ENCODE peak calls at places on chromosomes 3 and 15, in six cellular contexts. L is endodermal cell; J is H9; A is AG04450; W is CD4-positive, alpha-beta T cell; H is A549. T is an unnamed sample.

GRCh38 chr3:37808656-37809055 is 53.0 kb upstream of the CTDSPL start:
- DNase-seq in L (no peak), J (no peak), A (no peak), W (no peak), H (no peak), T (no peak)

GRCh38 chr3:132563409-132564074 is 33.5 kb upstream of the ACKR4 start:
- DNase-seq in L (no peak), J (no peak), A (no peak), W (no peak), H (no peak), T (no peak)

GRCh38 chr3:42731476-42732195 is 29.0 kb upstream of the HHATL start:
- DNase-seq in L (no peak), J (peak), A (no peak), W (no peak), H (no peak), T (no peak)

GRCh38 chr3:188531210-188531609 is 377.3 kb downstream of the LPP start:
- DNase-seq in L (no peak), J (no peak), A (no peak), W (no peak), H (no peak), T (peak)

GRCh38 chr3:7371693-7372572 is 511.0 kb downstream of the GRM7 start:
- DNase-seq in L (no peak), J (no peak), A (no peak), W (no peak), H (no peak), T (no peak)

GRCh38 chr3:153180860-153181372 is 18.9 kb downstream of the RAP2B start:
- DNase-seq in L (no peak), J (no peak), A (no peak), W (no peak), H (no peak), T (no peak)

GRCh38 chr3:132972333-132972732 is 65.9 kb upstream of the TMEM108 start:
- DNase-seq in L (no peak), J (no peak), A (no peak), W (no peak), H (no peak), T (no peak)

GRCh38 chr3:24646790-24647189 is 152.1 kb upstream of the THRB start:
- DNase-seq in L (no peak), J (no peak), A (no peak), W (no peak), H (no peak), T (no peak)

GRCh38 chr3:49671291-49672288 is 2.6 kb upstream of the APEH start:
- DNase-seq in L (peak), J (peak), A (peak), W (peak), H (peak), T (peak)

GRCh38 chr3:49675912-49676311 is 1.8 kb downstream of the APEH start:
- DNase-seq in L (no peak), J (no peak), A (no peak), W (no peak), H (no peak), T (no peak)

GRCh38 chr3:49673715-49674490 is at the start of gene APEH:
- DNase-seq in L (peak), J (peak), A (peak), W (peak), H (peak), T (peak)

GRCh38 chr3:49673131-49673714 is 928 bp upstream of the APEH start:
- DNase-seq in L (no peak), J (no peak), A (no peak), W (no peak), H (peak), T (peak)

DNA sequence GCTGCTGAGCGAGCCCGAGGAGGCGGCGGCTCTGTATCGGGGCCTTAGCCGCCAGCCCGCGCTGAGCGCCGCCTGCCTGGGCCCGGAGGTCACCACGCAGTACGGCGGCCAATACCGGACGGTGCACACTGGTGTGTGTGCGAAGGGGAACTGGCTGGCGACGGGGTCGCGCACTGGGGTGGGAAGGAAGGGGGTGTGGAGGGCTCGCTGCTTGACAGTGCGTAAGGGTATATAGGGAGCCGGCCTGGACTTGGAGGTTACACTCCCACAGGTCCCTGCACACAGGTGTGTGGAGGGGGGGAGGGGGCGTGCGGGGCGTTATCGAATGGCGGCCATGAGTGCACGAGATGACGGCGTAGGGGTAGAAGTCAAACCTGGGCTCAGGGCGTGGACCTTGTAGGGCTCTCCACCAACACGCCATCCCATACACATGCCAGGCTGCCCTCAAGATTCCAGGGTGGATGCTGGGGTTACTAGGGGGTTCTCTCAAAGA is 386 bp downstream of the APEH start:
- DNase-seq in L (no peak), J (no peak), A (no peak), W (no peak), H (no peak), T (no peak)
- H3K27ac ChIP-seq in L (no peak), J (no peak), A (no peak), W (peak), H (peak), T (no peak)

DNA sequence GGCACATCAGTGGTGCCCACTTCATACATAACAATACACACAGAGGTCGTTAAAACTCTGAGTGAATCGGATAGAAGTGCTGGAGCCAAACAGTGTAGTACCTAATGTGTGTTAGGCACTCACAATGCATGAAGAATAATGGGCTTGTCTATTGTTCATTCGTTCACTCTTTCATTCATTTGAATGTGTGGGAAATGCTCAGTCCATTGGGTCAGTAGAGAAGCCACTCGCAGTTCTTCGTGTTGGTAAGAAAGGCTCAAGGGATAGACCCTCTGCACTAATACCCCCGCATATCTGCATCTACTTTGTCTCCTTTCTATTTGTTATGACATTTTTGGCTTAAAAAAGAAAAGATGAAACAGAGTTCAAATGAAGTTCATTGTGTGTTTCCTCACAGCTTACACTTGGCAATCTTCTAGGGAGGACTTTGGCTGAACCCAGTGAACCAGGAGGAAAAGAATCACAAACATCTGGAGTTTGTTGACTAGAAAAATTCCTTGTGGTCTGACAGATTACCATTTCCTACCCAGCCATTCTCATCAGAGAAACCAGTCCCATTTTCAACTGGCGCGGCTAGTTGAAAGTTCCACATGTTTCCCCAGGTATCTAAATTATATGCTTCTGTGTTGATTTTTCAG is 32.9 kb upstream of the MFSD1 start:
- DNase-seq in L (no peak), J (no peak), A (peak), W (no peak), H (peak), T (no peak)
- H3K27ac ChIP-seq in L (no peak), J (no peak), A (peak), W (no peak), H (peak), T (no peak)

GRCh38 chr15:89997079-89997478 is 4.0 kb upstream of the ZNF710 start:
- DNase-seq in L (no peak), J (no peak), A (no peak), W (no peak), H (no peak), T (no peak)

GRCh38 chr15:89998141-89998661 is 2.9 kb upstream of the ZNF710 start:
- DNase-seq in L (no peak), J (no peak), A (no peak), W (no peak), H (peak), T (no peak)

GRCh38 chr15:90000175-90000923 is 775 bp upstream of the ZNF710 start:
- DNase-seq in L (peak), J (no peak), A (no peak), W (no peak), H (no peak), T (no peak)

GRCh38 chr15:89999676-90000174 is 1.4 kb upstream of the ZNF710 start:
- DNase-seq in L (peak), J (peak), A (no peak), W (no peak), H (no peak), T (peak)

DNA sequence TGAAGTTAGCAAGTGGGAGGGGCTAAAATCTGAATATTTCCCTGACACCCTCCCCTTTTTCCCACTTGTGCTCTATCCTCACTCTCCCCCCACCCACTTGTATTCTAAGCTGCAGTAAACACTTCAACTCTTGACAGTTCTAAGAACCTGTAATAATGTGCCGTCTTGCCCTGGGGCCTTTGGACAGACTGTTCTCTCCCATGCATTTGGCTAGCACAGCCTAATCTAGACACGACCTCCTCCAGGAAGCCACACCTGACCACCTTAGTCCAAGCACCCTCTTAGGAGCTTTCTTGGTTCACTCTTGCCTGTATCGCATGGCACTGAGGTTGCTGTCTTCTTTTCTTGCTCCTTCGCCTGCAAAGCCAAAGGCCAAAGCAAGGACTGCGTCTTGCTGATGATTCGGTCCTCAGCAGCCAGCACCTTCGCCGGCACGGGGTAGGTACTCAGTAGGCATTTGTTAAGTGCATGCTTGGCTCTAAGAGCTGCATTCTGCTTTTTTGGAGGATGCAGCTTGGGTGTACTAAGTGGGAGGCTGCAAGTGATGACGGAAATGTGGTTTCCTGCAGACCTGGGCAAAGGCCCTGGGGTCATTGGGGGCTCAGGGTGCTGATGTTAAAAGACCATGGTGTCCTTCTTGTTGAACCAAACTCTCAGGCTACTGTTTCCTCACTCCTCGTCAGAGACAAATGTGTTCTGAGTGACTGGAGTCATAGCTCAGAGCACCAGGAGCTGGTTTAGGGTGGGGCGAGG is 2.0 kb upstream of the ZNF710 start:
- DNase-seq in L (no peak), J (no peak), A (no peak), W (no peak), H (no peak), T (peak)
- H3K27ac ChIP-seq in L (peak), J (no peak), A (peak), W (peak), H (peak), T (peak)

GRCh38 chr3:73399106-73399505 is 225.6 kb downstream of the PDZRN3 start:
- DNase-seq in L (no peak), J (no peak), A (no peak), W (no peak), H (no peak), T (no peak)

GRCh38 chr3:73404450-73404849 is 220.3 kb downstream of the PDZRN3 start:
- DNase-seq in L (no peak), J (no peak), A (no peak), W (no peak), H (no peak), T (no peak)

GRCh38 chr3:73401058-73401457 is 223.7 kb downstream of the PDZRN3 start:
- DNase-seq in L (no peak), J (no peak), A (no peak), W (no peak), H (no peak), T (no peak)

GRCh38 chr3:73399666-73400253 is 225.0 kb downstream of the PDZRN3 start:
- DNase-seq in L (no peak), J (no peak), A (no peak), W (no peak), H (no peak), T (no peak)

GRCh38 chr3:73401616-73402265 is 223.0 kb downstream of the PDZRN3 start:
- DNase-seq in L (no peak), J (no peak), A (peak), W (no peak), H (no peak), T (no peak)
- H3K27ac ChIP-seq in L (no peak), J (no peak), A (no peak), W (no peak), H (no peak), T (no peak)

GRCh38 chr3:17052348-17052747 is 167.6 kb downstream of the PLCL2 start:
- DNase-seq in L (no peak), J (no peak), A (no peak), W (no peak), H (no peak), T (no peak)

GRCh38 chr3:17055374-17056276 is 170.9 kb downstream of the PLCL2 start:
- DNase-seq in L (no peak), J (no peak), A (no peak), W (no peak), H (no peak), T (no peak)

GRCh38 chr3:17054301-17054700 is 169.5 kb downstream of the PLCL2 start:
- DNase-seq in L (no peak), J (no peak), A (no peak), W (no peak), H (no peak), T (no peak)

GRCh38 chr3:17057316-17057715 is 172.6 kb downstream of the PLCL2 start:
- DNase-seq in L (no peak), J (no peak), A (no peak), W (no peak), H (no peak), T (no peak)

GRCh38 chr3:17054944-17055343 is 170.2 kb downstream of the PLCL2 start:
- DNase-seq in L (no peak), J (no peak), A (no peak), W (no peak), H (no peak), T (no peak)
- H3K27ac ChIP-seq in L (no peak), J (no peak), A (no peak), W (no peak), H (no peak), T (no peak)

DNA sequence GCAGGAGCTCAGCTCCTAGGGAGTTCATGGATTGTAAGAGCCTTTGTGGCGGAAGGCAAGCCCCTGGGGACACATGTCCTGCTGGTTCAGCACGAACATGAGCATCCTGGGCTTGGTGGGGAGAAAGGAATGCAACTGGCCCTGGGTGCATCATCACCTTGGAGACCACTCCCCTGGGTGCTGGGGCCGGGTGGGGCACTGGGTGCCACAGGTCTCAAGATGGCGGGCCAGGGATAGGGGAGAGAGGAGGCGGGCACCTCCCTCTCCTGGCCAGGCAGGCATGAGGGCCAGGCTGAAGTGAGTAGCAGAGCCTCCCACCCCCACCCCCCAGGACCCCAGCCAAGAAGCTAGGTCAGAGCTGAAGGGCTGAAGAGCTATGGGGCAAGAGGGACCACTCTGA is 768 bp downstream of the PCBP4 start:
- DNase-seq in L (no peak), J (no peak), A (no peak), W (no peak), H (no peak), T (no peak)
- H3K27ac ChIP-seq in L (peak), J (no peak), A (no peak), W (no peak), H (peak), T (no peak)

DNA sequence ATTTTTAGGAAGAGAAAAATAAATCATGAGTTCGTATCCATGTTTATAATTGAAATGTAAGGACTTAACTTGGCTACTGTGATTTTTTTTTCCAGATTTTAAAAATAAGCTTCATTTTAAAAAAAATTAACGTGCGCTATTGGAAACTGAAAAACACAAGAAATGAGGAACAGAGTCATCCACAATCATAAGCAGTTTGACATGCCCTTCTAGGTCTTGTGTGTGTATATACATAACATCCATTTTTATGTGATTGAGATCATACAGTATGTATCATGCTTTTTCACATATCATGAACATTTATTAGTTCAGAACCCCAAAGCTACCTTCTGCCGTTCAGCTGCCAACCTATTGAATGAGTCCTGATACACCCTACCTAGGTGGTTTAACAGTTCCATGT is 22.7 kb downstream of the IREB2 start:
- DNase-seq in L (no peak), J (no peak), A (no peak), W (no peak), H (no peak), T (no peak)
- H3K27ac ChIP-seq in L (no peak), J (no peak), A (no peak), W (no peak), H (no peak), T (no peak)

DNA sequence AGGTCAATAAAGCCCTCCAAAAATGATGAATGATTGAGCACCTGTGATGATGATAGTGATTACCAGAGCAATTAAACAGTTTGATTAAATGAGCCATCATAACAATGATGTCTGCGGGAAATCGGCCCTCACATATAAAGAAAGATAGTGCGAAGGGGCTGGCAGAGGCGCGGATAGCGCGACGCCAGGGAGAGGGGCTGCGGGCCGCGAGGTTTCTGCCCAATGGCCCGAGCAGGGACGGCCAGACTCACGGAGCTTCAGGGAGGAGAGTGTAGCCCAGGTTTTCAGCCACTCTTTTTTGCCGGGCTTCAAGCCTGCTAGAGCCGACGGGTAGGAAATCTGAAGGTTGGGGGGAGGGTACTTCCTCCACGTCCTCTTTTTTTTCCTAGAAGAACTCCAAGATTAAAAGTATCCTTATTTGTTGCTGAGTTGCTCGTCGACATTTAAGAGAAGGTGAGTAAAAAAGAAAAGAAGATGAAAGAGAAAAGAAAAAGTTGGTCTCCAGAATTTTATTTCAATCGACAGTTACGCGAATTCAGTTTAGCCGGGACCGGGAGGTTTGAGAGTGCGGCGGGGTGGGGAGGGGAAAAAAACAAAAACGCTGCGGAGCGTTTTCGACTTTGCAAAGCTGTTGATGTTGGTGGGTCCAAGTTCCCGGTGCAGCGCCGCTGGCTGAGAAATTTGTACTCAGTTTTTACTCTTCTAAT is 2.1 kb upstream of the MEIS2 start:
- DNase-seq in L (peak), J (peak), A (no peak), W (no peak), H (peak), T (no peak)
- H3K27ac ChIP-seq in L (peak), J (no peak), A (peak), W (no peak), H (peak), T (no peak)

GRCh38 chr3:44931791-44932190 is 44.2 kb downstream of the ZDHHC3 start:
- DNase-seq in L (no peak), J (no peak), A (no peak), W (no peak), H (no peak), T (no peak)

GRCh38 chr3:44930911-44931310 is 45.1 kb downstream of the ZDHHC3 start:
- DNase-seq in L (no peak), J (no peak), A (no peak), W (no peak), H (no peak), T (no peak)

GRCh38 chr3:44932271-44932670 is 43.7 kb downstream of the ZDHHC3 start:
- DNase-seq in L (no peak), J (no peak), A (no peak), W (no peak), H (no peak), T (no peak)

GRCh38 chr3:44929782-44930181 is 46.2 kb downstream of the ZDHHC3 start:
- DNase-seq in L (no peak), J (no peak), A (no peak), W (no peak), H (no peak), T (no peak)

GRCh38 chr3:44932986-44933944 is 42.7 kb downstream of the ZDHHC3 start:
- DNase-seq in L (no peak), J (no peak), A (no peak), W (no peak), H (no peak), T (no peak)
- H3K27ac ChIP-seq in L (peak), J (no peak), A (no peak), W (no peak), H (no peak), T (no peak)

GRCh38 chr3:89113344-89113743 is 5.9 kb downstream of the EPHA3 start:
- DNase-seq in L (no peak), J (no peak), A (no peak), W (no peak), H (no peak), T (no peak)
- H3K27ac ChIP-seq in L (no peak), J (no peak), A (no peak), W (no peak), H (no peak), T (no peak)

T was measured in foreskin keratinocyte.